ENCODE peak calls at places on chromosomes 2 and 18, in four cellular contexts. S is K562, Q is GM12878, M is H1. P is an unnamed sample.

GRCh38 chr2:240112914-240113690 is 23.0 kb downstream of the COPS9 start:
- DNase-seq in S (no peak), Q (no peak), M (no peak), P (no peak)

GRCh38 chr18:59643740-59644139 is 53.5 kb downstream of the CCBE1 start:
- DNase-seq in S (no peak), Q (no peak), M (no peak), P (no peak)

GRCh38 chr2:200757414-200757813 is 54.3 kb upstream of the BZW1 start:
- DNase-seq in S (no peak), Q (no peak), M (no peak), P (no peak)

GRCh38 chr2:37784759-37785149 is 113.3 kb upstream of the CDC42EP3 start:
- DNase-seq in S (no peak), Q (no peak), M (no peak), P (no peak)

GRCh38 chr18:30940952-30941539 is 101.5 kb downstream of the DSC3 start:
- DNase-seq in S (no peak), Q (no peak), M (no peak), P (no peak)

GRCh38 chr2:39114771-39115170 is 6.1 kb downstream of the SOS1 start:
- DNase-seq in S (no peak), Q (no peak), M (no peak), P (no peak)

GRCh38 chr18:26864658-26865057 is 849 bp downstream of the AQP4 start:
- DNase-seq in S (no peak), Q (no peak), M (no peak), P (no peak)

GRCh38 chr2:206423147-206423546 is 20.2 kb upstream of the ADAM23 start:
- DNase-seq in S (peak; percentile 53), Q (no peak), M (no peak), P (peak; percentile 36)

GRCh38 chr18:830315-830901 is 18.4 kb upstream of the YES1 start:
- DNase-seq in S (peak; percentile 38), Q (no peak), M (no peak), P (no peak)

GRCh38 chr2:234827096-234827860 is 124.5 kb upstream of the SH3BP4 start:
- DNase-seq in S (no peak), Q (no peak), M (no peak), P (no peak)

GRCh38 chr2:237025090-237025865 is 60.4 kb upstream of the COPS8 start:
- DNase-seq in S (no peak), Q (no peak), M (no peak), P (peak; percentile 37)

GRCh38 chr18:2572144-2572682 is 856 bp downstream of the NDC80 start:
- DNase-seq in S (no peak), Q (no peak), M (no peak), P (no peak)

GRCh38 chr2:208033701-208034502 is 8.6 kb upstream of the PLEKHM3 start:
- DNase-seq in S (peak; percentile 51), Q (no peak), M (no peak), P (peak; percentile 68)

GRCh38 chr2:150232871-150233270 is 254.6 kb downstream of the RND3 start:
- DNase-seq in S (no peak), Q (no peak), M (no peak), P (no peak)

GRCh38 chr18:2958819-2959298 is 54.1 kb downstream of the LPIN2 start:
- DNase-seq in S (no peak), Q (no peak), M (no peak), P (no peak)

GRCh38 chr2:101697124-101697793 is at the start of gene MAP4K4:
- DNase-seq in S (peak; percentile 83), Q (no peak), M (peak; percentile 34), P (peak; percentile 44)
- TF ChIP-seq POLR2A in S (peak; percentile 61), Q (peak; percentile 24), M (peak; percentile 30), P (no peak)

GRCh38 chr2:108575132-108575966 is 41.1 kb downstream of the LIMS1 start:
- DNase-seq in S (no peak), Q (peak; percentile 70), M (no peak), P (no peak)
- TF ChIP-seq EGR1 in S (no peak), Q (no peak), M (no peak), P (no peak)

DNA sequence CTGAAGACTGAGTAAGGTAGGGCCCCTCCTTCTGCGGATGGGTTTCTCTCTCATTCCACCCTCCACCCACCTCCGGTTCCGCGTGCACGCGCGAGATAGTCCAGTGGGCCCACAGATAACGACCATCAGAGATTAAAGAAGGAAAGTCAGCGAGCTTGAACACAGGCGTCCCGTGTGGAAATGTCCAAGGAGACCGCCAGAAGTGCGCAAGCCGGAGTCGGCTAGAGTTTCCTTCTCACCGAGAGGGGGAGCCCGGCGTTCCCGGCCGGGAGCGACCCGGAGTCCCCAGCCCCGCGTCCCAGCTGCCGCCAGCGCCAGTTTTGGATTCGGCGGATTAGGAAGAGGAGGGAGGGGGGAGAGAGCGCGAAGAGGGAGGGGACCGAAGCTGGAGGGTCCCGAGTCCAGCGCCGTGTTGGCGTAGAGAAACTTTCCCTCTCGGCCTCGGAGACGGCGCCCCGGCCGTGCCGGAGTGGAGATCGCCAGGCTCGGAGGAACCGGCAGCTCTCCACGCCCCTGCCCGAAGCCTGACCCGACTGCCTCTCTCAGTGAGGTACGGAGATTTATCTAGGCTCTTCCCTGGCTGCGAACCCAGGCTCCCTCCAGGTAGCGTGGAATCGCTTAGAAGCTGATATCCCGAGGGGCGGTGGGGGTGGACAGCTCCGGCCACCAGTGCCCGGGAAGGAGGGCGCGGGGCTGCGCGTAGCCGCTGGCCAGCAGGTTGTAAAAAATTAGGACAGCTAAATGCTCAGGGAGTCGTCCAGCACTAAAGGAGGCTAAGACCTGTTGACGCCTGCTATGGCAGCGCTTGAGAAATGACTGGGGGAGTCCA is at the start of gene GULP1:
- DNase-seq in S (peak; percentile 62), Q (no peak), M (no peak), P (no peak)
- TF ChIP-seq SP1 in S (peak; percentile 31), Q (no peak), M (no peak), P (no peak)

GRCh38 chr2:197310271-197310939 is at the start of gene ANKRD44:
- DNase-seq in S (peak; percentile 51), Q (no peak), M (peak; percentile 33), P (peak; percentile 31)
- TF ChIP-seq POLR2A in S (no peak), Q (peak; percentile 80), M (no peak), P (no peak)

DNA sequence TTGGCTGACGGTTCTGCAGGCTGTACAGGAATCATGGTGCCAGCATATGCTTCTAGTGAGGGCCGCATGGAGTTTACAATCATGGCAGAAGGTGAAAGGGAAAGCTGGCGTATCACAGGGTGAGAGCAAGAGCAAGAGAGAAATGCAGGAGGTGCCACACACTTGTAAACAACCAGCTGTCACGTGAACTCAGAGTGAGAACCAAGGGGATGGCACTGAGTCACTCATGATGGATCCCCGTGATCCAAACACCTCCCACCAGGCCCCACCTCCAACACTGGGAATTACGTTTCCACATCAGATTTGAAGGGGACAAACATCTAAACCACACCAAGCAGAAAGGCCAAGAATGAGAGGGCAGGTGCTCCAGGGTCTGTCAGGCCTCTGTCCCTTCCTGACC is 185.0 kb upstream of the PID1 start:
- DNase-seq in S (no peak), Q (no peak), M (no peak), P (no peak)
- TF ChIP-seq EGR1 in S (no peak), Q (no peak), M (no peak), P (no peak)

GRCh38 chr2:85537600-85538506 is 1.1 kb upstream of the MAT2A start:
- DNase-seq in S (peak; percentile 32), Q (no peak), M (peak; percentile 56), P (no peak)
- TF ChIP-seq SP1 in S (no peak), Q (no peak), M (no peak), P (no peak)

GRCh38 chr2:231709981-231710750 is 1.8 kb downstream of the PTMA start:
- DNase-seq in S (peak; percentile 77), Q (peak; percentile 28), M (no peak), P (no peak)
- TF ChIP-seq POLR2A in S (peak; percentile 70), Q (no peak), M (no peak), P (no peak)

P was measured in HCT116.